ENCODE peak calls at places on chromosomes 7 and 10, in seven cellular contexts. Y is tibial artery, M is heart left ventricle, F is lower lobe of right lung, U is prostate gland, E is AG09309, Z is HepG2. J is an unnamed sample.

GRCh38 chr7:67343566-67343965 is 346.9 kb downstream of the TYW1 start:
- DNase-seq in Y (no peak), U (no peak), E (no peak), M (no peak), Z (no peak), F (no peak), J (no peak)

GRCh38 chr7:79308176-79308575 is 145.3 kb downstream of the MAGI2 start:
- DNase-seq in Y (no peak), E (no peak), Z (peak), U (no peak), F (no peak), M (no peak), J (no peak)

GRCh38 chr7:5349437-5350173 is 66.9 kb downstream of the SLC29A4 start:
- DNase-seq in Z (no peak), E (no peak), F (no peak), U (no peak), M (no peak), Y (no peak), J (no peak)

GRCh38 chr10:5396545-5396944 is 8.1 kb downstream of the TUBAL3 start:
- DNase-seq in E (no peak), F (no peak), Z (no peak), M (no peak), U (no peak), Y (no peak), J (no peak)

GRCh38 chr7:34275629-34276028 is 370.3 kb downstream of the BMPER start:
- DNase-seq in M (no peak), F (no peak), Y (no peak), U (no peak), Z (no peak), E (no peak), J (no peak)

GRCh38 chr7:137717811-137718271 is 128.9 kb downstream of the DGKI start:
- DNase-seq in M (no peak), Y (no peak), U (no peak), Z (no peak), E (no peak), F (no peak), J (no peak)

GRCh38 chr7:102111063-102111757 is 175.5 kb upstream of the SH2B2 start:
- DNase-seq in E (no peak), Z (no peak), Y (no peak), M (no peak), F (no peak), U (no peak), J (no peak)

GRCh38 chr10:3542185-3542611 is 242.8 kb downstream of the KLF6 start:
- DNase-seq in Y (no peak), Z (no peak), F (no peak), M (no peak), E (peak), U (no peak), J (no peak)

GRCh38 chr7:13727279-13727678 is 262.2 kb downstream of the ETV1 start:
- DNase-seq in F (peak), U (no peak), M (no peak), Z (no peak), Y (no peak), E (no peak), J (no peak)

GRCh38 chr10:130121486-130122079 is 11.0 kb upstream of the C10orf143 start:
- DNase-seq in F (no peak), Y (no peak), M (no peak), Z (no peak), U (no peak), E (no peak), J (no peak)

GRCh38 chr7:114502454-114503254 is 88.0 kb downstream of the FOXP2 start:
- DNase-seq in E (no peak), M (no peak), Y (no peak), U (no peak), F (no peak), Z (no peak), J (no peak)

GRCh38 chr7:79403879-79404278 is 49.6 kb downstream of the MAGI2 start:
- DNase-seq in Z (no peak), E (no peak), Y (no peak), M (no peak), U (no peak), F (no peak), J (no peak)

GRCh38 chr10:29839826-29840515 is 205.2 kb upstream of the SVIL start:
- DNase-seq in M (no peak), U (peak), Y (no peak), E (no peak), F (peak), Z (no peak), J (no peak)

GRCh38 chr10:29836396-29836795 is 201.6 kb upstream of the SVIL start:
- DNase-seq in M (no peak), E (no peak), F (no peak), U (no peak), Y (no peak), Z (no peak), J (no peak)

GRCh38 chr10:29838529-29838928 is 203.8 kb upstream of the SVIL start:
- DNase-seq in E (no peak), F (no peak), Y (peak), Z (no peak), M (no peak), U (no peak), J (no peak)

GRCh38 chr10:29834990-29835569 is 200.3 kb upstream of the SVIL start:
- DNase-seq in Z (no peak), U (no peak), M (no peak), Y (no peak), E (no peak), F (no peak), J (no peak)

DNA sequence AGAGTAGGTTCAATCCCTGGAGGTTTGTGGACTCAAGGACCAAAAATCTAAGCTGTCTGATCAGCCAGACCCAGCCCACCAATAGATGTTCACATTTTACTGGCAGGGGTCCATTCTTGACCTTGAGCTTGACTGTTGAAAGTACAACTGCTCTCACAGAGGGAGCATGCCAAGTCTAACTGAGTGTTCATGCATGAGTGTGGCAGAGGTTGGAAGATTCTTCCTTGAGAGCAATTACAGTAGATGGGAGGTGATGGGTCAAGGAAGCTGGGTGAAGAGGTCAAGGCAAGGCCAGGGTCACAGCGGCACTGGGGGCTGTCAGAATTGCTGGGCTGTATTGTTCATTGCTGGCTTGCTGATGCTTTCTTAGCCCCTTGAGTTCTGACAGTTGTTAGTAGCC is 202.8 kb upstream of the SVIL start:
- DNase-seq in Z (no peak), Y (no peak), M (no peak), U (no peak), F (no peak), E (no peak), J (no peak)
- H3K4me3 ChIP-seq in Z (no peak), Y (no peak), M (no peak), U (no peak), F (no peak), E (no peak), J (no peak)

DNA sequence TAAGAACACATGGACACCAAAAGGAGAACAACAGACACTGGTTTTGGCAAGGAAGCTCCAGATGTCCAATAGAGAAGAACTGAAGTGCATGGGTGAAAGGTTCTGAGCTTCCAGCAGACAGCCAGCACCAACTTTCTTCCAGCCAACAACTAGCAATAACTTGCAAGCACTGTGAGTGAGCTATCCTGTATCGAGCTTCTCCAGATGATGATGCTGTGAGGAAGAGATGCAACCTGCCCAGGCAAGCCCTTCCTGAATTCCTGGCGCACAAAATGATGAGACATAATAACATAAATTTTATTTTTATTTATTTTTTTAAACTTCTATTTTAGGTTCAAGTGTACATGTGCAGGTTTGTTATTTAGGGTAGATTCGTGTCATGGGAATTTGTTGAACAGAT is 692.1 kb downstream of the DNAJB9 start:
- DNase-seq in Y (no peak), Z (no peak), U (no peak), E (no peak), F (no peak), M (no peak), J (no peak)
- TF ChIP-seq CTCF in Y (no peak), Z (no peak), U (no peak), E (no peak), F (no peak), M (no peak), J (no peak)

GRCh38 chr7:26189697-26190096 is 10.8 kb downstream of the HNRNPA2B1 start:
- DNase-seq in F (no peak), Z (no peak), M (no peak), Y (no peak), E (no peak), U (no peak), J (no peak)
- H3K4me3 ChIP-seq in F (no peak), Z (no peak), M (no peak), Y (no peak), E (no peak), U (no peak), J (no peak)

DNA sequence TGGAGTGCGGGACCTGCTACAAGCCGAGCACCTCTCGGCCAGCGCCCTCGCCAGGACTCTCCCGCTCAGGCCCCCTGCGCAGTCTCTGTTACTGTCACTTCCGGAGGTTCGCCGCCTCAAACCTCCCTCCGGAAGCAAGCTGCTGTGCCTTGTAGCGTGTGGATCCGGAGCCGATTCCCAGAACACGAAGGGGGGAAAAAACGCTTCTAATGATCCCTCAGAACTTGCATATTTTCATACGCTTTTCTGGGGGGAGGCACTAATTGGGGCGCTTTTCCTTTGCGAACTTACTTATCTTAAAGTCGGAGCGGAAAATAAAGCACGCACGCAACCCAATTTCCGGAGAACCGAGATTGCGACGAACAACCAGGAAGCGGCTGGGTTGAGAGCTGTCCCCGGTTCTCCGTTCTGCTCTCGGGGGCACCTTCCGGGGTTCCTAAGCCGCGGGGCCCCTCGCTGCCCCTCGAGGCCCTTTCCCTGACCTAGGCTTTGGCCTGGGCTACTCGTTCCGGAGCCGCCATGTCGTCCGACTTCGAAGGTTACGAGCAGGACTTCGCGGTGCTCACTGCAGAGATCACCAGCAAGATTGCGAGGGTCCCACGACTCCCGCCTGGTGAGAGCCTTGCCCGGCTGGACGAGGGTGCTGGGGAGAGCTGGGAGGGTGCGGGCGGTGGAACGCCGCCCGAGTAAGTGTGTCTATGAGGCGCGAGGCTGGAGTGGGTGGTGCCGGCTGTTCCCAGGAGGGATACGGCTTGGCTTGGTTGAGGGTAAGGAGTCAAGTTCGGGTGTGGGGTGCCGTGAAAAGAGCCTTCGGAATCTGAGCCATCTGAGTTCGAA is at the start of the genes VTI1A and ZDHHC6:
- DNase-seq in Z (peak), M (peak), U (peak), Y (peak), E (peak), F (peak), J (peak)
- TF ChIP-seq CTCF in Z (peak), M (peak), U (peak), Y (no peak), E (peak), F (no peak), J (peak)

GRCh38 chr10:86662186-86663045 is 5.9 kb upstream of the LDB3 start:
- DNase-seq in M (peak), E (no peak), F (peak), Z (no peak), U (no peak), Y (no peak), J (no peak)
- H3K4me3 ChIP-seq in M (no peak), E (no peak), F (no peak), Z (no peak), U (no peak), Y (no peak), J (no peak)

GRCh38 chr7:50418086-50418515 is 32.0 kb downstream of the FIGNL1 start:
- DNase-seq in U (peak), Z (peak), Y (peak), F (peak), M (peak), E (peak), J (no peak)

GRCh38 chr7:50421043-50421442 is 29.1 kb downstream of the FIGNL1 start:
- DNase-seq in U (no peak), Y (no peak), F (no peak), Z (no peak), M (no peak), E (no peak), J (no peak)

GRCh38 chr7:50416509-50417299 is 33.4 kb downstream of the FIGNL1 start:
- DNase-seq in U (no peak), Z (no peak), F (no peak), Y (no peak), M (no peak), E (no peak), J (peak)

GRCh38 chr7:50418934-50419333 is 31.2 kb downstream of the FIGNL1 start:
- DNase-seq in F (no peak), E (no peak), Z (no peak), Y (no peak), M (no peak), U (no peak), J (no peak)

GRCh38 chr7:50418526-50418925 is 31.6 kb downstream of the FIGNL1 start:
- DNase-seq in U (no peak), Y (no peak), Z (no peak), E (no peak), F (no peak), M (no peak), J (no peak)
- TF ChIP-seq CTCF in U (no peak), Y (no peak), Z (no peak), E (no peak), F (no peak), M (no peak), J (no peak)

GRCh38 chr10:121835376-121835775 is 92.5 kb downstream of the ATE1 start:
- DNase-seq in Z (no peak), Y (no peak), E (no peak), M (no peak), U (no peak), F (no peak), J (no peak)
- H3K4me3 ChIP-seq in Z (no peak), Y (no peak), E (no peak), M (no peak), U (no peak), F (no peak), J (no peak)

GRCh38 chr10:29408847-29409240 is 120.0 kb downstream of the LYZL1 start:
- DNase-seq in E (no peak), F (no peak), M (no peak), U (no peak), Z (no peak), Y (no peak), J (no peak)

GRCh38 chr10:29412452-29413004 is 123.7 kb downstream of the LYZL1 start:
- DNase-seq in F (no peak), Y (no peak), U (no peak), M (no peak), E (no peak), Z (peak), J (no peak)

GRCh38 chr10:29411666-29412335 is 122.9 kb downstream of the LYZL1 start:
- DNase-seq in U (no peak), F (no peak), Y (no peak), Z (no peak), E (no peak), M (no peak), J (no peak)

GRCh38 chr10:29407280-29407858 is 118.5 kb downstream of the LYZL1 start:
- DNase-seq in U (no peak), Z (no peak), F (no peak), E (no peak), Y (no peak), M (no peak), J (no peak)

DNA sequence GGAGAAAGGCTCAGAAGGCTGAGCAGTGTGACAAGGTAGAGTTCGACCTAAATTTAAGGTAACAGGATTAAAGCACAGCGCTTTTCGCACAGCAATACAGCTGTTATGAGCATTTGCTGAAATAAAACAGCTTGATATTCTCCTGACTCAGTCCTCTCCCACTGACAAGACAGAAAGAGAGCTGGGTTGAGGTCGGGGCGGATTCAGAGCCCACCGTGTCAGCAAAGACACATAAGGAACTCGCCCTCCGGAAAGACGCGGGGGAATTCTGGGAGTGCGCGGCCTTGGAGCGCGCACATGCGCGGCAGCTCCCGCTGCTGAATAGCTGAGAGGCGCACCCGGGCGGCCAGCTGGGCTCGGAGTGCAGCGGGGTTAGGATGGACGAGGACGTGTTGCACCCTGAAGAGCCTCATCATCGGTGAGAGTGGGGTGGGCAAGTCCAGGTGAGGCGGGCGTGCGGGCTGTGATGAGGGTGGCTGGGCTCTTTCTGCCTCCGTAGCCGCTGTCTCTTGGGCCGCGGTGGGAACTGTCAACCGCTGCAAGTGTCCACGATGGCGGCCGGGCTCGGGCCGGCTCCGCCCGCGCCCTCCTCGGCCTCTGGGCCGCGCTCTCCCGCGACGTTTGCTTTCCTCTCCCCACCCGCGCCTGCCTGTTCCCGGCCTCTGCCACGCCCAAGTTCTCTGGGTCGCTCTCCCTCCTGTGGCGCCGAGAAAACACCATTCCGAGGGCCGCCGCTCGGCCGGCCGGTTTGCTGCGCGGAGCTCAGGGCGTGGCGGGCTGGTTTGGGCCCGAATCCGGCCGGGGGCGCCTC is 120.6 kb downstream of the LYZL1 start:
- DNase-seq in Z (peak), Y (peak), E (peak), F (peak), U (peak), M (peak), J (peak)
- TF ChIP-seq CTCF in Z (peak), Y (no peak), E (no peak), F (peak), U (peak), M (peak), J (no peak)

DNA sequence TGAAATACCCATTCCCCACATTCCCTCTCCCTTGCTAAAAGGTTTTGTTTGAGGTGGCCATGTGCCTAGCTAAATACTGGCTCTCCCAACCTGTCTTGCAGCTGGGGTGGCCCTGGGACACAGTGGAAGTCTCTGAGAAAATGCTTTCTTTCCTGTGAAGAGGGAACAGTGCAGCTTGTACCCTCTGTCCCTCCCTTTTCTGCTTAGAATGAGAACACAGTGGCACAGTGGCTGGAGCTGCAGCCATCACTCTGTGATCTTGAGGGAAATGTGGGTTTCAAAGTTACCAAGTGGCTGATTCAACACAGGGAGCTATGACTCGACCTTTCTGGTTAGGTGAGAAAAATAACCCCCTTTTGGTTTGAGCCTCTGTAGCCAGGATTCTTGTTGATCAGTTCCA is 62.7 kb upstream of the CARD11 start:
- DNase-seq in E (no peak), Y (no peak), M (no peak), Z (no peak), F (no peak), U (peak), J (no peak)
- H3K4me3 ChIP-seq in E (no peak), Y (no peak), M (no peak), Z (no peak), F (no peak), U (no peak), J (no peak)

J was measured in GM06990.